ENCODE peak calls at places on chromosomes 6 and 20, in nine cellular contexts. P is cardiac muscle cell, E is testis, A is DND-41, M is adipocyte, X is aorta, Q is psoas muscle, S is adrenal gland, D is OCI-LY7. V is an unnamed sample. For H3K36me3, the result is how much of the 10 kb centered on the place peaks cover.

GRCh38 chr6:26312501-26313390 is 52.3 kb upstream of the BTN3A2 start:
- DNase-seq in P (peak), E (peak), A (peak), M (peak), X (peak), Q (peak), S (peak), D (peak), V (peak)

GRCh38 chr6:106658469-106658868 is 29.1 kb downstream of the QRSL1 start:
- DNase-seq in P (peak), E (no peak), A (no peak), M (peak), X (no peak), Q (no peak), S (no peak), D (peak), V (no peak)

GRCh38 chr20:32534661-32535240 is 50.4 kb downstream of the NOL4L start:
- DNase-seq in P (no peak), E (no peak), A (peak), M (no peak), X (no peak), Q (no peak), S (no peak), D (peak), V (no peak)

GRCh38 chr6:66735106-66735890 is 1028.3 kb upstream of the EYS start:
- DNase-seq in P (peak), E (no peak), A (no peak), M (peak), X (no peak), Q (no peak), S (no peak), D (no peak), V (no peak)

GRCh38 chr20:15902493-15902892 is 670.8 kb downstream of the KIF16B start:
- DNase-seq in P (no peak), E (peak), A (peak), M (no peak), X (no peak), Q (no peak), S (no peak), D (peak), V (no peak)

GRCh38 chr6:111591370-111591900 is 14.2 kb downstream of the TRAF3IP2 start:
- DNase-seq in P (peak), E (no peak), A (no peak), M (peak), X (peak), Q (peak), S (peak), D (no peak), V (peak)

GRCh38 chr20:61117725-61118124 is 134.3 kb upstream of the CDH4 start:
- DNase-seq in P (no peak), E (no peak), A (no peak), M (peak), X (no peak), Q (no peak), S (no peak), D (no peak), V (peak)

GRCh38 chr20:59217162-59217561 is 53.5 kb downstream of the ZNF831 start:
- DNase-seq in P (peak), E (no peak), A (no peak), M (no peak), X (no peak), Q (no peak), S (no peak), D (no peak), V (no peak)

GRCh38 chr20:50798650-50799049 is 3.8 kb downstream of the BCAS4 start:
- DNase-seq in P (no peak), E (no peak), A (no peak), M (no peak), X (no peak), Q (no peak), S (no peak), D (peak), V (no peak)

GRCh38 chr6:31851485-31851832 is 11.2 kb downstream of the NEU1 start:
- DNase-seq in P (no peak), E (no peak), A (no peak), M (peak), X (no peak), Q (no peak), S (no peak), D (no peak), V (no peak)

GRCh38 chr6:29694637-29695036 is 13.7 kb upstream of the ZFP57 start:
- DNase-seq in P (no peak), E (no peak), A (no peak), M (no peak), X (no peak), Q (no peak), S (no peak), D (no peak), V (no peak)

GRCh38 chr20:15942130-15942529 is 631.1 kb downstream of the KIF16B start:
- DNase-seq in P (no peak), E (no peak), A (no peak), M (peak), X (no peak), Q (no peak), S (no peak), D (no peak), V (peak)

GRCh38 chr20:59331721-59332329 is 31.4 kb downstream of the EDN3 start:
- DNase-seq in P (no peak), E (no peak), A (no peak), M (no peak), X (no peak), Q (no peak), S (no peak), D (no peak), V (no peak)

GRCh38 chr6:163255265-163255664 is 159.3 kb upstream of the QKI start:
- DNase-seq in P (no peak), E (no peak), A (no peak), M (no peak), X (no peak), Q (no peak), S (no peak), D (no peak), V (no peak)

GRCh38 chr20:20459726-20460125 is 91.8 kb downstream of the INSM1 start:
- DNase-seq in P (no peak), E (no peak), A (no peak), M (no peak), X (no peak), Q (no peak), S (no peak), D (no peak), V (no peak)

GRCh38 chr6:18234564-18234963 is 29.8 kb downstream of the DEK start:
- DNase-seq in P (no peak), E (no peak), A (no peak), M (no peak), X (no peak), Q (no peak), S (no peak), D (no peak), V (no peak)

GRCh38 chr6:157966990-157967389 is 14.7 kb upstream of the SYNJ2 start:
- DNase-seq in P (no peak), E (no peak), A (no peak), M (no peak), X (peak), Q (no peak), S (no peak), D (no peak), V (no peak)

GRCh38 chr20:31570735-31571617 is 34.1 kb upstream of the ID1 start:
- DNase-seq in P (no peak), E (no peak), A (no peak), M (peak), X (no peak), Q (no peak), S (peak), D (no peak), V (no peak)

GRCh38 chr6:87333591-87334181 is 4.6 kb upstream of the GJB7 start:
- DNase-seq in P (peak), E (no peak), A (peak), M (peak), X (no peak), Q (no peak), S (no peak), D (peak), V (no peak)

GRCh38 chr6:27374824-27375612 is 13.5 kb upstream of the ZNF391 start:
- DNase-seq in P (peak), E (peak), A (no peak), M (peak), X (peak), Q (peak), S (peak), D (no peak), V (peak)

GRCh38 chr20:36744764-36745191 is 1.1 kb downstream of the NDRG3 start:
- DNase-seq in P (peak), E (peak), A (no peak), M (peak), X (peak), Q (peak), S (peak), D (no peak), V (peak)

GRCh38 chr6:108578595-108579038 is 17.9 kb downstream of the FOXO3 start:
- DNase-seq in P (peak), E (peak), A (no peak), M (peak), X (no peak), Q (no peak), S (no peak), D (no peak), V (no peak)

GRCh38 chr6:52993461-52993860 is 1.6 kb downstream of the GSTA4 start:
- DNase-seq in P (peak), E (no peak), A (no peak), M (peak), X (no peak), Q (no peak), S (no peak), D (no peak), V (no peak)

GRCh38 chr6:10613077-10613476 is 81.3 kb downstream of the C6orf52 start:
- DNase-seq in P (no peak), E (no peak), A (no peak), M (peak), X (no peak), Q (no peak), S (no peak), D (no peak), V (no peak)

GRCh38 chr20:50391444-50392137 is 118.6 kb upstream of the PTPN1 start:
- DNase-seq in P (no peak), E (no peak), A (no peak), M (no peak), X (no peak), Q (no peak), S (no peak), D (no peak), V (no peak)

GRCh38 chr20:35305682-35306556 is 13.7 kb upstream of the FAM83C start:
- DNase-seq in P (peak), E (no peak), A (no peak), M (peak), X (peak), Q (peak), S (peak), D (no peak), V (peak)

GRCh38 chr6:136547336-136547735 is 2.9 kb downstream of the MAP7 start:
- DNase-seq in P (peak), E (no peak), A (no peak), M (peak), X (no peak), Q (no peak), S (no peak), D (no peak), V (no peak)

GRCh38 chr6:159714404-159714803 is 12.9 kb upstream of the WTAP start:
- DNase-seq in P (no peak), E (no peak), A (no peak), M (no peak), X (no peak), Q (no peak), S (peak), D (no peak), V (no peak)

GRCh38 chr6:6712258-6712978 is 123.9 kb downstream of the LY86 start:
- DNase-seq in P (peak), E (no peak), A (peak), M (no peak), X (no peak), Q (peak), S (peak), D (no peak), V (no peak)

GRCh38 chr6:149929422-149929821 is 6.5 kb upstream of the RAET1G start:
- DNase-seq in P (no peak), E (no peak), A (peak), M (no peak), X (no peak), Q (no peak), S (peak), D (peak), V (no peak)

GRCh38 chr20:41174373-41174772 is 37.0 kb downstream of the PLCG1 start:
- DNase-seq in P (no peak), E (peak), A (no peak), M (no peak), X (no peak), Q (no peak), S (peak), D (no peak), V (no peak)

GRCh38 chr20:41174782-41175181 is 37.4 kb downstream of the PLCG1 start:
- DNase-seq in P (peak), E (peak), A (no peak), M (peak), X (no peak), Q (no peak), S (peak), D (no peak), V (no peak)

GRCh38 chr20:41175727-41176330 is 38.5 kb downstream of the PLCG1 start:
- DNase-seq in P (no peak), E (peak), A (no peak), M (no peak), X (no peak), Q (no peak), S (peak), D (no peak), V (no peak)

GRCh38 chr20:41173791-41174341 is 36.5 kb downstream of the PLCG1 start:
- DNase-seq in P (no peak), E (peak), A (no peak), M (no peak), X (no peak), Q (no peak), S (peak), D (no peak), V (no peak)

DNA sequence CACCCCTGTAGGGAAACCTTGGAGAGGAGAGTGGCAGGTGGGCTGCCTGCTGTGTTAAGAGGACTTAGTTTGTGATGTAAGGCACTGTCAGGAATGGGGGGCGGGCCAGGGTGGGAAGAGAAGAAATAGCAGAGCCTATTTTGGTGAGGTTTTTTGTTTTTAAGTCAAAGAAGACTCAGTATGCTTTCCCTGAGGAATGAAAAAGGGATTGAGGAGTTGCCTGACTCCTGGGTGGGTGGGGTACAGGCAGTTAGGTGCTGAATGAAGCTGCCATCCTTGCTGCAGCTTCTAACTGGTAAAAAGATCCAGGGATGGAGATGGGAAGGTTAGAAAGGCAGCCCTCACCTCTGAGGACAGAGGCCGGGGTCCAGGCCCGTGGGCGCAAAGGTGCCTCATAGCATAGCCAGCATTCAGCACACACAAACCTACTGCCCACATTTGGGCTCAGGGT is 37.9 kb downstream of the PLCG1 start:
- DNase-seq in P (no peak), E (peak), A (peak), M (no peak), X (no peak), Q (no peak), S (peak), D (no peak), V (no peak)
- H3K36me3 ChIP-seq in P (under half), E (under half), A (half or more), M (under half), X (under half), Q (half or more), S (under half), D (half or more), V (half or more)

GRCh38 chr20:62622178-62622876 is 20.0 kb upstream of the SLCO4A1 start:
- DNase-seq in P (no peak), E (no peak), A (no peak), M (no peak), X (no peak), Q (no peak), S (no peak), D (no peak), V (no peak)
- H3K4me3 ChIP-seq in P (no peak), E (no peak), A (no peak), M (no peak), X (no peak), Q (no peak), S (no peak), D (no peak), V (no peak)

GRCh38 chr20:49260218-49260617 is 17.6 kb downstream of the ZNFX1 start:
- DNase-seq in P (no peak), E (no peak), A (no peak), M (no peak), X (no peak), Q (no peak), S (no peak), D (no peak), V (no peak)
- H3K36me3 ChIP-seq in P (half or more), E (under half), A (half or more), M (half or more), X (under half), Q (half or more), S (under half), D (half or more), V (half or more)

GRCh38 chr6:138590796-138591709 is 91.8 kb upstream of the NHSL1 start:
- DNase-seq in P (peak), E (peak), A (peak), M (peak), X (no peak), Q (no peak), S (peak), D (peak), V (peak)

GRCh38 chr6:138592698-138593097 is 93.4 kb upstream of the NHSL1 start:
- DNase-seq in P (no peak), E (no peak), A (no peak), M (no peak), X (no peak), Q (no peak), S (no peak), D (peak), V (no peak)

GRCh38 chr6:138594042-138594636 is 94.8 kb upstream of the NHSL1 start:
- DNase-seq in P (no peak), E (no peak), A (no peak), M (no peak), X (no peak), Q (no peak), S (no peak), D (no peak), V (no peak)

GRCh38 chr6:138594749-138595148 is 95.5 kb upstream of the NHSL1 start:
- DNase-seq in P (no peak), E (no peak), A (no peak), M (no peak), X (no peak), Q (no peak), S (no peak), D (no peak), V (no peak)

DNA sequence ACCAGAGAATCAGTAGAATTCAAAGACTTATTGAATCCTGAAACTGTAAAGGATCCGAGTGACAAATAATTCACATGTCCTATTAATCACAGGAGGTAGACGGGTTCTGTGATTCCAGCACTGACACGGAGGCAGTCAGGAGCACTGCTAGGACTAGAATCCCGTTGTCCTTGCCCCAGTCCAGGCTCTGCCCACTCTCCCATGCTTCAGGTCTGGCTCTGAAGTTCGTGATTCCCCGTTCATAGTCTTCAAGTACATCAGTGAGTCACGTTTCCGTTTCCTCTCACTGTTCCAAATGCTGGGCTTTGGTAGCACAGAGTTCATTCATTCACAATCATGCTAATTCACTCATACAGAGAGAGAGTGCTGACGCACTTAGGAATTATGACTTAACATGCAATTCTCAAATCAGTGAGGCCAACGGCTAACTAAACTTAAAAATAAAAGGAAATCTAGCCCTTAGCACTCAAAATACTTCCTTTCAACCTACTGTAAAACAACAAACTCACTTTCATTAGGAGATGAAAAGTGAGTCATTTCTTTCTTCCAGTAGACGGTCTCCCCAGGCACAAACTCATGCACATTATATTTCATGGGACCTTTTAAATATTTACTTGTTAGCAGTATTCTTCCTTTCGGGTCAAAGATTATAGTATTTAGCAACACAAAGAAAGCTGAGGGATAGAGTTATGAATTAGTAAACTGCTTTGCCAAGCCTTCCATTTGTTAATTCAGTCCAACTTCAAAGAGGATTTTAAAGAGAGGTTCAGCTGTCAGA is 94.0 kb upstream of the NHSL1 start:
- DNase-seq in P (peak), E (peak), A (no peak), M (peak), X (peak), Q (peak), S (peak), D (peak), V (peak)
- H3K4me3 ChIP-seq in P (no peak), E (no peak), A (no peak), M (peak), X (no peak), Q (no peak), S (no peak), D (no peak), V (peak)

DNA sequence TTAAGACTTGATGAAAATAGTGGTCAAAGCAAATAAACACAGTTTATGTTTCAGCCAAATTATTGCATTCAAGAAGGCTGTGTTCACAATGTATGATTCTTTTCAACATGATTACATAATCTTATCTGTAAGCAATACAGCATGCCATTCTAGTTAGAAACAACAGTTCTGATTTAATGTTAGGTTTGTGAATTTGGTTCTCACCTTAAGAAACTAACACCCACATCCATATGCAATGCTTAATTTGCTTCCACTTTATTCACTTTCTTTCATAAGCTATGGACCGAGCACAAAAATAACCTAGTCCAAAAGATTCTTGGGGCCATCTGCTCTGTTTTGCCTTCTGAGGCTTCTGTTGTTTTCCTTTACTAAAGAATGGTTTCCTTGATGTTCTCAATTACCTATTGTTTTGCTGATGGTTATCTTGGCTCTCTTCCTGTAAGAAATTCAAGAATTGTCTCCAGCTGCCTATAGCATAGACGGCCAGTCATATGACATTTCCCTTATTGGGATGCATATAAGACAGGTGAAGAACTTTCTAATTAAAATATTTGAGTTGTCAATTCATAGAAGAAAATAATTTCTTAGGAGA is 258.1 kb downstream of the EYS start:
- DNase-seq in P (no peak), E (no peak), A (no peak), M (no peak), X (no peak), Q (no peak), S (no peak), D (no peak), V (no peak)
- H3K36me3 ChIP-seq in P (under half), E (under half), A (under half), M (under half), X (under half), Q (under half), S (under half), D (under half), V (under half)

DNA sequence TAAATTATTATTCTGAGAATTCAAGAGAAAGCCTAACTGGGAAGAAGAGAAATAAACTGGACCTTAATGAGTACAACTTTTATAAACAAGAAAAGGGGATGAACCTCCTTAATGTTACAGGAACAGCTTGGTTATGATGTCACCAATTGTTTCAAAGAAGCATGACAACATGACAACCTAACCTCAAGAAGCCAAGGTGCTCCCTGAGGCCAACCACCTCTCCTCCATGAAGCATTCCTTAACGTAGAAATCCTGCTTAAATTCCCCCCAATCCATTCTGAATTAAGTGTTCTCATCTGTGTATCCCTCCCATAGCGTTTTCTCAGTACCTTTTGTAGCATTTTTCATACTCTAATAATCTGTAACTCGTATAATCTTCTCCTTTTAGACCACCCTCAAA is 1.7 kb downstream of the HBS1L start:
- DNase-seq in P (no peak), E (no peak), A (no peak), M (peak), X (no peak), Q (no peak), S (no peak), D (no peak), V (no peak)
- H3K4me3 ChIP-seq in P (peak), E (no peak), A (peak), M (peak), X (no peak), Q (peak), S (no peak), D (peak), V (peak)

GRCh38 chr6:161076211-161076677 is 84.7 kb downstream of the MAP3K4 start:
- DNase-seq in P (peak), E (no peak), A (no peak), M (no peak), X (no peak), Q (no peak), S (no peak), D (no peak), V (no peak)
- H3K36me3 ChIP-seq in P (under half), E (under half), A (half or more), M (under half), X (under half), Q (half or more), S (under half), D (under half), V (under half)

GRCh38 chr6:148342146-148343027 is at the start of gene SASH1:
- DNase-seq in P (peak), E (peak), A (no peak), M (peak), X (peak), Q (peak), S (peak), D (no peak), V (peak)
- H3K4me3 ChIP-seq in P (peak), E (peak), A (no peak), M (peak), X (peak), Q (peak), S (no peak), D (no peak), V (peak)